ENCODE peak calls at places on chromosomes 2 and 18, in ten cellular contexts. J is osteoblast, V is right lobe of liver, Z is neuronal stem cell, L is K562, H is fibroblast of pulmonary artery, U is PC-3, Y is left lung, I is epithelial cell of esophagus, O is heart right ventricle. X is an unnamed sample.

GRCh38 chr2:106581276-106581675 is 94.1 kb downstream of the CD8B2 start:
- DNase-seq in J (no peak), V (no peak), Z (no peak), L (no peak), H (no peak), U (no peak), Y (no peak), I (no peak), O (no peak), X (no peak)

GRCh38 chr2:239283288-239283945 is 117.4 kb downstream of the HDAC4 start:
- DNase-seq in J (peak), V (peak), Z (no peak), L (no peak), H (no peak), U (no peak), Y (peak), I (no peak), O (no peak), X (no peak)

GRCh38 chr2:188181439-188181838 is 110.2 kb upstream of the GULP1 start:
- DNase-seq in J (no peak), V (no peak), Z (no peak), L (no peak), H (no peak), U (no peak), Y (no peak), I (no peak), O (no peak), X (no peak)

GRCh38 chr2:189959450-189959849 is 103.1 kb downstream of the MSTN start:
- DNase-seq in J (no peak), V (no peak), Z (no peak), L (no peak), H (no peak), U (no peak), Y (no peak), I (no peak), O (no peak), X (no peak)

GRCh38 chr2:119428488-119429224 is 3.0 kb upstream of the TMEM37 start:
- DNase-seq in J (peak), V (peak), Z (no peak), L (no peak), H (no peak), U (no peak), Y (peak), I (no peak), O (no peak), X (no peak)

GRCh38 chr18:52160652-52161051 is 179.3 kb upstream of the DCC start:
- DNase-seq in J (no peak), V (no peak), Z (no peak), L (no peak), H (peak), U (peak), Y (peak), I (peak), O (no peak), X (no peak)

GRCh38 chr2:168137510-168138180 is 109.8 kb downstream of the STK39 start:
- DNase-seq in J (no peak), V (no peak), Z (no peak), L (no peak), H (no peak), U (no peak), Y (no peak), I (no peak), O (no peak), X (no peak)

GRCh38 chr2:226336283-226336682 is 463.3 kb downstream of the IRS1 start:
- DNase-seq in J (no peak), V (no peak), Z (no peak), L (no peak), H (no peak), U (peak), Y (no peak), I (peak), O (no peak), X (no peak)

GRCh38 chr2:64731746-64732145 is 78.0 kb upstream of the SERTAD2 start:
- DNase-seq in J (no peak), V (no peak), Z (no peak), L (no peak), H (no peak), U (no peak), Y (peak), I (no peak), O (no peak), X (no peak)

GRCh38 chr2:6352906-6353515 is 512.7 kb downstream of the CMPK2 start:
- DNase-seq in J (no peak), V (peak), Z (peak), L (peak), H (no peak), U (peak), Y (no peak), I (peak), O (peak), X (no peak)

GRCh38 chr2:172962824-172963223 is 112.8 kb upstream of the MAP3K20 start:
- DNase-seq in J (no peak), V (no peak), Z (no peak), L (no peak), H (peak), U (peak), Y (no peak), I (peak), O (no peak), X (no peak)

GRCh38 chr18:53798516-53798915 is 426.0 kb downstream of the MBD2 start:
- DNase-seq in J (no peak), V (no peak), Z (no peak), L (no peak), H (peak), U (no peak), Y (no peak), I (no peak), O (no peak), X (no peak)

GRCh38 chr2:157024129-157024528 is 233.4 kb upstream of the GALNT5 start:
- DNase-seq in J (no peak), V (no peak), Z (no peak), L (no peak), H (no peak), U (no peak), Y (no peak), I (no peak), O (no peak), X (no peak)

GRCh38 chr2:223563462-223563861 is 38.7 kb downstream of the SCG2 start:
- DNase-seq in J (peak), V (no peak), Z (no peak), L (peak), H (peak), U (peak), Y (no peak), I (peak), O (no peak), X (no peak)

GRCh38 chr2:11186145-11186544 is 30.9 kb downstream of the SLC66A3 start:
- DNase-seq in J (peak), V (no peak), Z (no peak), L (no peak), H (no peak), U (no peak), Y (no peak), I (no peak), O (no peak), X (no peak)

GRCh38 chr18:56233595-56233994 is 404.8 kb downstream of the TXNL1 start:
- DNase-seq in J (peak), V (no peak), Z (no peak), L (no peak), H (peak), U (peak), Y (no peak), I (peak), O (no peak), X (no peak)

GRCh38 chr18:78244779-78245178 is 734.8 kb upstream of the SALL3 start:
- DNase-seq in J (no peak), V (no peak), Z (no peak), L (no peak), H (no peak), U (no peak), Y (no peak), I (no peak), O (no peak), X (no peak)

GRCh38 chr2:215140166-215140707 is 1.8 kb upstream of the ABCA12 start:
- DNase-seq in J (no peak), V (no peak), Z (no peak), L (no peak), H (no peak), U (no peak), Y (no peak), I (peak), O (no peak), X (no peak)

GRCh38 chr2:215137329-215137686 is 1.1 kb downstream of the ABCA12 start:
- DNase-seq in J (no peak), V (no peak), Z (no peak), L (no peak), H (no peak), U (no peak), Y (no peak), I (no peak), O (no peak), X (no peak)

GRCh38 chr2:215138466-215138865 is at the start of gene ABCA12:
- DNase-seq in J (no peak), V (no peak), Z (no peak), L (no peak), H (no peak), U (no peak), Y (no peak), I (peak), O (no peak), X (no peak)

GRCh38 chr2:215136669-215137328 is 1.6 kb downstream of the ABCA12 start:
- DNase-seq in J (no peak), V (no peak), Z (no peak), L (no peak), H (peak), U (peak), Y (no peak), I (peak), O (no peak), X (no peak)

DNA sequence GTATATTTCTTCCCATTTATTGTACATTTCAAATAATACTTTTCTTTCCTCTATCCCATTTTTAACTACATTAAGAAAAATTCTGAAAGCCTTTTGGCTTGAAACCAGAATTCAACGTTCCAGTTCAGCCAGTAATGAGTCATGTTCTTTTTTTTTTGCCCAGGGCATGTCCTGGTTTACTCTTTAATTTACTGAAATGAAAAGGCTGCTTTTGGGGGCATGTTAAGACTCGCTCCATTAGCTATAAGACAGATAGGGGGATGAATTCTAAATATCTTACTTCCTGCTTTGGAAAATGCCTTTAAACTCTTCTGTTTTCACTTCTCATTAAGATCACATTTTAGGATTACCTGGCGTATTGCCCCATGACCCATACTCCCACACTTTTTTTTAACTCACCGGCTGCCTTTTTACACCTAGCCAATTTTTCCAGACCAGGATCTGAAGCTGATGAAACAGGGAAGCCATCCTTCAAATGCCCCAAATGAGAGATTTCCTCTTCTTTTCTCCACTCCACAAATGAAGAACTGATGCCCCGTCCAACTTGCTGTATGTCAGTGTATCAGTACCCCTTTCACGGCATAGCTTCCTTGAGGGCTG is 585 bp downstream of the ABCA12 start:
- DNase-seq in J (no peak), V (no peak), Z (no peak), L (no peak), H (peak), U (peak), Y (no peak), I (peak), O (no peak), X (no peak)
- H3K4me3 ChIP-seq in J (no peak), V (no peak), Z (no peak), L (no peak), H (no peak), U (peak), Y (no peak), I (peak), O (no peak), X (no peak)

GRCh38 chr18:59218018-59218417 is 1.9 kb upstream of the GRP start:
- DNase-seq in J (no peak), V (no peak), Z (no peak), L (no peak), H (no peak), U (no peak), Y (no peak), I (no peak), O (no peak), X (no peak)

GRCh38 chr18:59222341-59222740 is 2.4 kb downstream of the GRP start:
- DNase-seq in J (no peak), V (no peak), Z (no peak), L (no peak), H (no peak), U (peak), Y (no peak), I (no peak), O (no peak), X (no peak)

GRCh38 chr18:59220164-59220783 is 316 bp downstream of the GRP start:
- DNase-seq in J (peak), V (no peak), Z (no peak), L (no peak), H (no peak), U (no peak), Y (no peak), I (no peak), O (no peak), X (no peak)

GRCh38 chr18:59219672-59220163 is at the start of gene GRP:
- DNase-seq in J (no peak), V (no peak), Z (no peak), L (no peak), H (no peak), U (no peak), Y (no peak), I (no peak), O (no peak), X (no peak)

DNA sequence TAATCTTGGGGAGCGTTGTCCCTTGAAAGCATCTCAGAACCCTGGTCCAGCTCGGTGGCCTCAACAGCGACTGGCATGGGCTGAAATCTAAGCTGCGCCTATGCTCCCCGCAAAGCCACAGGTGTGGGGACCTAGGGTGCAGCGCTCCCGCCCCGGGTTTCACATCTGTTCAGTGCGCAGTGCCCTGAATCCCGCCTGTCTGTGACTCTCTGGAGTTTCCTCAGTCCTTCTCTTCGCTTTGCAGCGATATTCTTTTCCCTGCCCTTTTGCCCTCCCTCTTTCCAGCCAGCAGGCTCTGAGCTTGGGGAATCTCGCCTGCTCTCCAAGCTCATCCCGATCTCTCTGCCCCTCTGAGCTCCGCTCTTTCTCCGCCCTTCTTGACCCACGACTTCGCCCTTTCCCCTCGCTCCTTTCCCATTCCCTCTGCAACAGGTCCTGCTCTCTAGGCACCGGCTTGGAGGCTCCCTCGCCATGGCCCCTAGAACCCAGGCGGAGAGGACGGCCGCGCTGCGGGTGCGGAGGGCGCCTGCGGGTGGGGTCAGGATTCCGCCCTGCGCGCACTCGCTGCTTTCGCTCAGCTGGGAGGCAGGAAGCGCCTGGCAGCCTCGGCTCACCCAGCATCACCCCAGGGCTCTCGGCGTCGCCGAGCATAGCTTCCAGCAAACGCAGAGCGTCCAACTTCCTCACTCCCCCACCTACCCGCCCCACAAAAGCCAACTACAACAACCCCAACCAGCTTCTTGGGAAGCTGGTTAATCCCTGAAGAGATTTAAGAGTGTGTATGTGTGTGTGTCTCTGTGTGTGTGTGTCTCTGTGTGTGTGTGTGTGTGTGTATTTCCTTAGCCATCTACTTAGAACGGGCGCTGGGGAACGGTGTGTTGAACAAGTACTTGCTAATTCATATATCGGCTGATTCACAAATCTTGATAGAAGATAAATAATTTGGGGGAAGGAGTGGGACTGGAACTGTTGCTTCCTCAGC is 1.1 kb downstream of the GRP start:
- DNase-seq in J (peak), V (no peak), Z (no peak), L (no peak), H (no peak), U (no peak), Y (no peak), I (peak), O (no peak), X (no peak)
- H3K4me3 ChIP-seq in J (no peak), V (no peak), Z (peak), L (no peak), H (no peak), U (no peak), Y (no peak), I (no peak), O (no peak), X (no peak)

GRCh38 chr2:185132501-185133041 is 534.2 kb downstream of the ZNF804A start:
- DNase-seq in J (no peak), V (no peak), Z (no peak), L (no peak), H (no peak), U (no peak), Y (no peak), I (no peak), O (no peak), X (no peak)
- H3K4me3 ChIP-seq in J (no peak), V (no peak), Z (no peak), L (no peak), H (no peak), U (no peak), Y (no peak), I (no peak), O (no peak), X (no peak)

DNA sequence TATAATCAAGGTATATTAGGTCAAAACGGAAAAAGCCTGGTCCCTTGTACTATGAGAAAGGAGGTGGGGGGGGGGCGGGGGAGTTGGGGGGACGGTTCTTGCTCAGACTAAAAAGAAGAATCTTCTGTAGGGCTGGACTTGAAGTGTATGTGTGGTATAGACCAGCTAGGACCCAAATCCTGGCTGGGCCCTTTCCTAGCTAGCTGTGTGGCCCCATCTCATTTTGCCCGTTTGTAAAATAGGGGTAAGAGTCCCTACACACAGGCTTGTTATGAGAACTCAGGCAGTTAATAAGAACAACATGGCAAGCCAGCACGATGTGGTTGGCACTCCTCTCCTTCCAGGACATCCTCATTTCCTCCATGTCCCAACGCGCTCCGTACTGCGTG is 1.1 kb downstream of the EVA1A start:
- DNase-seq in J (no peak), V (no peak), Z (no peak), L (no peak), H (no peak), U (no peak), Y (no peak), I (no peak), O (no peak), X (no peak)
- H3K4me3 ChIP-seq in J (peak), V (peak), Z (peak), L (no peak), H (peak), U (peak), Y (peak), I (peak), O (peak), X (no peak)

X was measured in naive thymus-derived CD4-positive, alpha-beta T cell.